ENCODE peak calls at places on chromosome 19, in four cellular contexts. One of them, this sample, is unnamed.
A peak's percentile ranks its signal among the peaks of the same experiment; 100 is the strongest.

GRCh38 chr19:5914946-5915781 is 1.1 kb downstream of the CAPS start:
- DNase-seq in uterus: no peak
- DNase-seq in stimulated activated naive B cell treated with anti-CD40 and anti-IgM and Interleukin-4, amounts not matched to agents 10 μg/mL and 1 μg/mL and 100 μg/mL, for 72 hours: no peak
- DNase-seq in stimulated activated naive CD8-positive, alpha-beta T cell treated with anti-CD3 and anti-CD28 coated beads, Interleukin-15, Interleukin-2, amounts not matched to agents 100 U/mL and 50 U/mL, for 24 hours: no peak
- DNase-seq in this sample: no peak

GRCh38 chr19:5036733-5037681 is 68.1 kb downstream of the KDM4B start:
- DNase-seq in stimulated activated naive CD8-positive, alpha-beta T cell treated with anti-CD3 and anti-CD28 coated beads, Interleukin-15, Interleukin-2, amounts not matched to agents 100 U/mL and 50 U/mL, for 24 hours: no peak
- DNase-seq in uterus: no peak
- DNase-seq in stimulated activated naive B cell treated with anti-CD40 and anti-IgM and Interleukin-4, amounts not matched to agents 10 μg/mL and 1 μg/mL and 100 μg/mL, for 72 hours: no peak
- DNase-seq in this sample: no peak

GRCh38 chr19:46952874-46953273 is 66.8 kb upstream of the NPAS1 start:
- DNase-seq in stimulated activated naive CD8-positive, alpha-beta T cell treated with anti-CD3 and anti-CD28 coated beads, Interleukin-15, Interleukin-2, amounts not matched to agents 100 U/mL and 50 U/mL, for 24 hours: no peak
- DNase-seq in stimulated activated naive B cell treated with anti-CD40 and anti-IgM and Interleukin-4, amounts not matched to agents 10 μg/mL and 1 μg/mL and 100 μg/mL, for 72 hours: no peak
- DNase-seq in uterus: no peak
- DNase-seq in this sample: no peak

GRCh38 chr19:40604647-40605200 is 3.6 kb downstream of the LTBP4 start:
- DNase-seq in uterus: no peak
- DNase-seq in stimulated activated naive CD8-positive, alpha-beta T cell treated with anti-CD3 and anti-CD28 coated beads, Interleukin-15, Interleukin-2, amounts not matched to agents 100 U/mL and 50 U/mL, for 24 hours: peak; percentile 24
- DNase-seq in stimulated activated naive B cell treated with anti-CD40 and anti-IgM and Interleukin-4, amounts not matched to agents 10 μg/mL and 1 μg/mL and 100 μg/mL, for 72 hours: no peak
- DNase-seq in this sample: no peak

GRCh38 chr19:6866646-6867255 is 20.6 kb upstream of the ADGRE1 start:
- DNase-seq in stimulated activated naive CD8-positive, alpha-beta T cell treated with anti-CD3 and anti-CD28 coated beads, Interleukin-15, Interleukin-2, amounts not matched to agents 100 U/mL and 50 U/mL, for 24 hours: no peak
- DNase-seq in stimulated activated naive B cell treated with anti-CD40 and anti-IgM and Interleukin-4, amounts not matched to agents 10 μg/mL and 1 μg/mL and 100 μg/mL, for 72 hours: no peak
- DNase-seq in uterus: no peak
- DNase-seq in this sample: no peak

GRCh38 chr19:16268676-16269319 is 55.8 kb upstream of the KLF2 start:
- DNase-seq in stimulated activated naive CD8-positive, alpha-beta T cell treated with anti-CD3 and anti-CD28 coated beads, Interleukin-15, Interleukin-2, amounts not matched to agents 100 U/mL and 50 U/mL, for 24 hours: peak; percentile 55
- DNase-seq in stimulated activated naive B cell treated with anti-CD40 and anti-IgM and Interleukin-4, amounts not matched to agents 10 μg/mL and 1 μg/mL and 100 μg/mL, for 72 hours: no peak
- DNase-seq in uterus: no peak
- DNase-seq in this sample: no peak

GRCh38 chr19:720691-721160 is 12.0 kb downstream of the PALM start:
- DNase-seq in stimulated activated naive B cell treated with anti-CD40 and anti-IgM and Interleukin-4, amounts not matched to agents 10 μg/mL and 1 μg/mL and 100 μg/mL, for 72 hours: no peak
- DNase-seq in stimulated activated naive CD8-positive, alpha-beta T cell treated with anti-CD3 and anti-CD28 coated beads, Interleukin-15, Interleukin-2, amounts not matched to agents 100 U/mL and 50 U/mL, for 24 hours: no peak
- DNase-seq in uterus: no peak
- DNase-seq in this sample: no peak

GRCh38 chr19:16457195-16457953 is 14.4 kb downstream of the EPS15L1 start:
- DNase-seq in stimulated activated naive B cell treated with anti-CD40 and anti-IgM and Interleukin-4, amounts not matched to agents 10 μg/mL and 1 μg/mL and 100 μg/mL, for 72 hours: no peak
- DNase-seq in stimulated activated naive CD8-positive, alpha-beta T cell treated with anti-CD3 and anti-CD28 coated beads, Interleukin-15, Interleukin-2, amounts not matched to agents 100 U/mL and 50 U/mL, for 24 hours: no peak
- DNase-seq in uterus: peak; percentile 50
- DNase-seq in this sample: no peak

GRCh38 chr19:39401549-39402416 is 4.9 kb upstream of the ZFP36 start:
- DNase-seq in stimulated activated naive B cell treated with anti-CD40 and anti-IgM and Interleukin-4, amounts not matched to agents 10 μg/mL and 1 μg/mL and 100 μg/mL, for 72 hours: peak; percentile 80
- DNase-seq in uterus: peak; percentile 59
- DNase-seq in stimulated activated naive CD8-positive, alpha-beta T cell treated with anti-CD3 and anti-CD28 coated beads, Interleukin-15, Interleukin-2, amounts not matched to agents 100 U/mL and 50 U/mL, for 24 hours: peak; percentile 86
- DNase-seq in this sample: peak; percentile 89

GRCh38 chr19:1156305-1156801 is 17.7 kb downstream of the SBNO2 start:
- DNase-seq in uterus: peak; percentile 44
- DNase-seq in stimulated activated naive B cell treated with anti-CD40 and anti-IgM and Interleukin-4, amounts not matched to agents 10 μg/mL and 1 μg/mL and 100 μg/mL, for 72 hours: no peak
- DNase-seq in stimulated activated naive CD8-positive, alpha-beta T cell treated with anti-CD3 and anti-CD28 coated beads, Interleukin-15, Interleukin-2, amounts not matched to agents 100 U/mL and 50 U/mL, for 24 hours: no peak
- DNase-seq in this sample: no peak

GRCh38 chr19:56163097-56163496 is 12.7 kb upstream of the GALP start:
- DNase-seq in stimulated activated naive B cell treated with anti-CD40 and anti-IgM and Interleukin-4, amounts not matched to agents 10 μg/mL and 1 μg/mL and 100 μg/mL, for 72 hours: no peak
- DNase-seq in stimulated activated naive CD8-positive, alpha-beta T cell treated with anti-CD3 and anti-CD28 coated beads, Interleukin-15, Interleukin-2, amounts not matched to agents 100 U/mL and 50 U/mL, for 24 hours: no peak
- DNase-seq in uterus: no peak
- DNase-seq in this sample: no peak

GRCh38 chr19:53467138-53467502 is 413 bp upstream of the ZNF813 start:
- DNase-seq in stimulated activated naive CD8-positive, alpha-beta T cell treated with anti-CD3 and anti-CD28 coated beads, Interleukin-15, Interleukin-2, amounts not matched to agents 100 U/mL and 50 U/mL, for 24 hours: no peak
- DNase-seq in uterus: peak; percentile 27
- DNase-seq in stimulated activated naive B cell treated with anti-CD40 and anti-IgM and Interleukin-4, amounts not matched to agents 10 μg/mL and 1 μg/mL and 100 μg/mL, for 72 hours: no peak
- DNase-seq in this sample: no peak

GRCh38 chr19:1107655-1108261 is 4.0 kb downstream of the GPX4 start:
- DNase-seq in stimulated activated naive CD8-positive, alpha-beta T cell treated with anti-CD3 and anti-CD28 coated beads, Interleukin-15, Interleukin-2, amounts not matched to agents 100 U/mL and 50 U/mL, for 24 hours: no peak
- DNase-seq in uterus: no peak
- DNase-seq in stimulated activated naive B cell treated with anti-CD40 and anti-IgM and Interleukin-4, amounts not matched to agents 10 μg/mL and 1 μg/mL and 100 μg/mL, for 72 hours: no peak
- DNase-seq in this sample: no peak

GRCh38 chr19:16328824-16329482 is 4.3 kb downstream of the KLF2 start:
- DNase-seq in stimulated activated naive CD8-positive, alpha-beta T cell treated with anti-CD3 and anti-CD28 coated beads, Interleukin-15, Interleukin-2, amounts not matched to agents 100 U/mL and 50 U/mL, for 24 hours: peak; percentile 35
- DNase-seq in uterus: no peak
- DNase-seq in stimulated activated naive B cell treated with anti-CD40 and anti-IgM and Interleukin-4, amounts not matched to agents 10 μg/mL and 1 μg/mL and 100 μg/mL, for 72 hours: no peak
- DNase-seq in this sample: peak; percentile 63

GRCh38 chr19:46963093-46963734 is 56.4 kb upstream of the NPAS1 start:
- DNase-seq in stimulated activated naive B cell treated with anti-CD40 and anti-IgM and Interleukin-4, amounts not matched to agents 10 μg/mL and 1 μg/mL and 100 μg/mL, for 72 hours: no peak
- DNase-seq in uterus: no peak
- DNase-seq in stimulated activated naive CD8-positive, alpha-beta T cell treated with anti-CD3 and anti-CD28 coated beads, Interleukin-15, Interleukin-2, amounts not matched to agents 100 U/mL and 50 U/mL, for 24 hours: peak; percentile 20
- DNase-seq in this sample: no peak

GRCh38 chr19:16326401-16327130 is 1.9 kb downstream of the KLF2 start:
- DNase-seq in stimulated activated naive B cell treated with anti-CD40 and anti-IgM and Interleukin-4, amounts not matched to agents 10 μg/mL and 1 μg/mL and 100 μg/mL, for 72 hours: no peak
- DNase-seq in stimulated activated naive CD8-positive, alpha-beta T cell treated with anti-CD3 and anti-CD28 coated beads, Interleukin-15, Interleukin-2, amounts not matched to agents 100 U/mL and 50 U/mL, for 24 hours: peak; percentile 29
- DNase-seq in uterus: no peak
- DNase-seq in this sample: peak; percentile 62

GRCh38 chr19:46076951-46077814 is 36.4 kb upstream of the IGFL4 start:
- DNase-seq in uterus: peak; percentile 58
- DNase-seq in stimulated activated naive B cell treated with anti-CD40 and anti-IgM and Interleukin-4, amounts not matched to agents 10 μg/mL and 1 μg/mL and 100 μg/mL, for 72 hours: peak; percentile 27
- DNase-seq in stimulated activated naive CD8-positive, alpha-beta T cell treated with anti-CD3 and anti-CD28 coated beads, Interleukin-15, Interleukin-2, amounts not matched to agents 100 U/mL and 50 U/mL, for 24 hours: peak; percentile 52
- DNase-seq in this sample: peak; percentile 59

GRCh38 chr19:4715529-4716221 is 8.0 kb downstream of the DPP9 start:
- DNase-seq in uterus: no peak
- DNase-seq in stimulated activated naive CD8-positive, alpha-beta T cell treated with anti-CD3 and anti-CD28 coated beads, Interleukin-15, Interleukin-2, amounts not matched to agents 100 U/mL and 50 U/mL, for 24 hours: no peak
- DNase-seq in stimulated activated naive B cell treated with anti-CD40 and anti-IgM and Interleukin-4, amounts not matched to agents 10 μg/mL and 1 μg/mL and 100 μg/mL, for 72 hours: no peak
- DNase-seq in this sample: no peak

GRCh38 chr19:45792482-45793177 is at the start of gene DMWD:
- DNase-seq in uterus: peak; percentile 100
- DNase-seq in stimulated activated naive B cell treated with anti-CD40 and anti-IgM and Interleukin-4, amounts not matched to agents 10 μg/mL and 1 μg/mL and 100 μg/mL, for 72 hours: peak; percentile 99
- DNase-seq in stimulated activated naive CD8-positive, alpha-beta T cell treated with anti-CD3 and anti-CD28 coated beads, Interleukin-15, Interleukin-2, amounts not matched to agents 100 U/mL and 50 U/mL, for 24 hours: peak; percentile 100
- DNase-seq in this sample: peak; percentile 100

GRCh38 chr19:31639306-31639705 is 290.1 kb upstream of the TSHZ3 start:
- DNase-seq in uterus: no peak
- DNase-seq in stimulated activated naive CD8-positive, alpha-beta T cell treated with anti-CD3 and anti-CD28 coated beads, Interleukin-15, Interleukin-2, amounts not matched to agents 100 U/mL and 50 U/mL, for 24 hours: no peak
- DNase-seq in stimulated activated naive B cell treated with anti-CD40 and anti-IgM and Interleukin-4, amounts not matched to agents 10 μg/mL and 1 μg/mL and 100 μg/mL, for 72 hours: no peak
- DNase-seq in this sample: no peak

GRCh38 chr19:35248310-35249145 is at the start of gene LSR:
- DNase-seq in stimulated activated naive CD8-positive, alpha-beta T cell treated with anti-CD3 and anti-CD28 coated beads, Interleukin-15, Interleukin-2, amounts not matched to agents 100 U/mL and 50 U/mL, for 24 hours: peak; percentile 79
- DNase-seq in stimulated activated naive B cell treated with anti-CD40 and anti-IgM and Interleukin-4, amounts not matched to agents 10 μg/mL and 1 μg/mL and 100 μg/mL, for 72 hours: peak; percentile 75
- DNase-seq in uterus: no peak
- DNase-seq in this sample: peak; percentile 86

GRCh38 chr19:13974073-13974472 is 21.8 kb downstream of the DCAF15 start:
- DNase-seq in stimulated activated naive B cell treated with anti-CD40 and anti-IgM and Interleukin-4, amounts not matched to agents 10 μg/mL and 1 μg/mL and 100 μg/mL, for 72 hours: no peak
- DNase-seq in uterus: no peak
- DNase-seq in stimulated activated naive CD8-positive, alpha-beta T cell treated with anti-CD3 and anti-CD28 coated beads, Interleukin-15, Interleukin-2, amounts not matched to agents 100 U/mL and 50 U/mL, for 24 hours: no peak
- DNase-seq in this sample: no peak

GRCh38 chr19:45172173-45172572 is 5.9 kb downstream of the TRAPPC6A start:
- DNase-seq in stimulated activated naive B cell treated with anti-CD40 and anti-IgM and Interleukin-4, amounts not matched to agents 10 μg/mL and 1 μg/mL and 100 μg/mL, for 72 hours: no peak
- DNase-seq in stimulated activated naive CD8-positive, alpha-beta T cell treated with anti-CD3 and anti-CD28 coated beads, Interleukin-15, Interleukin-2, amounts not matched to agents 100 U/mL and 50 U/mL, for 24 hours: peak; percentile 20
- DNase-seq in uterus: no peak
- DNase-seq in this sample: no peak

GRCh38 chr19:50303558-50303957 is 25.6 kb downstream of the KCNC3 start:
- DNase-seq in uterus: no peak
- DNase-seq in stimulated activated naive B cell treated with anti-CD40 and anti-IgM and Interleukin-4, amounts not matched to agents 10 μg/mL and 1 μg/mL and 100 μg/mL, for 72 hours: no peak
- DNase-seq in stimulated activated naive CD8-positive, alpha-beta T cell treated with anti-CD3 and anti-CD28 coated beads, Interleukin-15, Interleukin-2, amounts not matched to agents 100 U/mL and 50 U/mL, for 24 hours: no peak
- DNase-seq in this sample: no peak

GRCh38 chr19:46211201-46211881 is 18.2 kb upstream of the IGFL1 start:
- DNase-seq in stimulated activated naive CD8-positive, alpha-beta T cell treated with anti-CD3 and anti-CD28 coated beads, Interleukin-15, Interleukin-2, amounts not matched to agents 100 U/mL and 50 U/mL, for 24 hours: no peak
- DNase-seq in uterus: no peak
- DNase-seq in stimulated activated naive B cell treated with anti-CD40 and anti-IgM and Interleukin-4, amounts not matched to agents 10 μg/mL and 1 μg/mL and 100 μg/mL, for 72 hours: no peak
- DNase-seq in this sample: no peak

GRCh38 chr19:33298146-33298911 is 4.0 kb downstream of the CEBPA start:
- DNase-seq in uterus: no peak
- DNase-seq in stimulated activated naive B cell treated with anti-CD40 and anti-IgM and Interleukin-4, amounts not matched to agents 10 μg/mL and 1 μg/mL and 100 μg/mL, for 72 hours: no peak
- DNase-seq in stimulated activated naive CD8-positive, alpha-beta T cell treated with anti-CD3 and anti-CD28 coated beads, Interleukin-15, Interleukin-2, amounts not matched to agents 100 U/mL and 50 U/mL, for 24 hours: no peak
- DNase-seq in this sample: peak; percentile 37

GRCh38 chr19:3455960-3456601 is 24.2 kb downstream of the SMIM24 start:
- DNase-seq in uterus: no peak
- DNase-seq in stimulated activated naive CD8-positive, alpha-beta T cell treated with anti-CD3 and anti-CD28 coated beads, Interleukin-15, Interleukin-2, amounts not matched to agents 100 U/mL and 50 U/mL, for 24 hours: no peak
- DNase-seq in stimulated activated naive B cell treated with anti-CD40 and anti-IgM and Interleukin-4, amounts not matched to agents 10 μg/mL and 1 μg/mL and 100 μg/mL, for 72 hours: no peak
- DNase-seq in this sample: no peak

GRCh38 chr19:15498910-15499309 is 9.4 kb upstream of the CYP4F22 start:
- DNase-seq in stimulated activated naive CD8-positive, alpha-beta T cell treated with anti-CD3 and anti-CD28 coated beads, Interleukin-15, Interleukin-2, amounts not matched to agents 100 U/mL and 50 U/mL, for 24 hours: no peak
- DNase-seq in stimulated activated naive B cell treated with anti-CD40 and anti-IgM and Interleukin-4, amounts not matched to agents 10 μg/mL and 1 μg/mL and 100 μg/mL, for 72 hours: no peak
- DNase-seq in uterus: no peak
- DNase-seq in this sample: no peak

GRCh38 chr19:457636-458035 is 3.2 kb downstream of the SHC2 start:
- DNase-seq in stimulated activated naive CD8-positive, alpha-beta T cell treated with anti-CD3 and anti-CD28 coated beads, Interleukin-15, Interleukin-2, amounts not matched to agents 100 U/mL and 50 U/mL, for 24 hours: no peak
- DNase-seq in stimulated activated naive B cell treated with anti-CD40 and anti-IgM and Interleukin-4, amounts not matched to agents 10 μg/mL and 1 μg/mL and 100 μg/mL, for 72 hours: no peak
- DNase-seq in uterus: no peak
- DNase-seq in this sample: no peak

GRCh38 chr19:18699403-18700054 is 16.0 kb downstream of the CRTC1 start:
- DNase-seq in stimulated activated naive CD8-positive, alpha-beta T cell treated with anti-CD3 and anti-CD28 coated beads, Interleukin-15, Interleukin-2, amounts not matched to agents 100 U/mL and 50 U/mL, for 24 hours: no peak
- DNase-seq in stimulated activated naive B cell treated with anti-CD40 and anti-IgM and Interleukin-4, amounts not matched to agents 10 μg/mL and 1 μg/mL and 100 μg/mL, for 72 hours: no peak
- DNase-seq in uterus: no peak
- DNase-seq in this sample: no peak

GRCh38 chr19:1275260-1275975 is at the start of gene FAM174C:
- DNase-seq in uterus: peak; percentile 94
- DNase-seq in stimulated activated naive CD8-positive, alpha-beta T cell treated with anti-CD3 and anti-CD28 coated beads, Interleukin-15, Interleukin-2, amounts not matched to agents 100 U/mL and 50 U/mL, for 24 hours: peak; percentile 97
- DNase-seq in stimulated activated naive B cell treated with anti-CD40 and anti-IgM and Interleukin-4, amounts not matched to agents 10 μg/mL and 1 μg/mL and 100 μg/mL, for 72 hours: peak; percentile 95
- DNase-seq in this sample: peak; percentile 97

GRCh38 chr19:46579286-46579944 is 21.7 kb upstream of the CALM3 start:
- DNase-seq in stimulated activated naive B cell treated with anti-CD40 and anti-IgM and Interleukin-4, amounts not matched to agents 10 μg/mL and 1 μg/mL and 100 μg/mL, for 72 hours: no peak
- DNase-seq in uterus: no peak
- DNase-seq in stimulated activated naive CD8-positive, alpha-beta T cell treated with anti-CD3 and anti-CD28 coated beads, Interleukin-15, Interleukin-2, amounts not matched to agents 100 U/mL and 50 U/mL, for 24 hours: peak; percentile 79
- DNase-seq in this sample: peak; percentile 76

GRCh38 chr19:6481541-6482342 is at the start of gene DENND1C:
- DNase-seq in uterus: no peak
- DNase-seq in stimulated activated naive CD8-positive, alpha-beta T cell treated with anti-CD3 and anti-CD28 coated beads, Interleukin-15, Interleukin-2, amounts not matched to agents 100 U/mL and 50 U/mL, for 24 hours: peak; percentile 78
- DNase-seq in stimulated activated naive B cell treated with anti-CD40 and anti-IgM and Interleukin-4, amounts not matched to agents 10 μg/mL and 1 μg/mL and 100 μg/mL, for 72 hours: peak; percentile 67
- DNase-seq in this sample: peak; percentile 81

GRCh38 chr19:511101-511841 is 4.0 kb downstream of the TPGS1 start:
- DNase-seq in stimulated activated naive B cell treated with anti-CD40 and anti-IgM and Interleukin-4, amounts not matched to agents 10 μg/mL and 1 μg/mL and 100 μg/mL, for 72 hours: peak; percentile 71
- DNase-seq in stimulated activated naive CD8-positive, alpha-beta T cell treated with anti-CD3 and anti-CD28 coated beads, Interleukin-15, Interleukin-2, amounts not matched to agents 100 U/mL and 50 U/mL, for 24 hours: peak; percentile 81
- DNase-seq in uterus: no peak
- DNase-seq in this sample: peak; percentile 87

GRCh38 chr19:39405930-39406655 is 554 bp upstream of the ZFP36 start:
- DNase-seq in stimulated activated naive CD8-positive, alpha-beta T cell treated with anti-CD3 and anti-CD28 coated beads, Interleukin-15, Interleukin-2, amounts not matched to agents 100 U/mL and 50 U/mL, for 24 hours: peak; percentile 87
- DNase-seq in stimulated activated naive B cell treated with anti-CD40 and anti-IgM and Interleukin-4, amounts not matched to agents 10 μg/mL and 1 μg/mL and 100 μg/mL, for 72 hours: peak; percentile 78
- DNase-seq in uterus: no peak
- DNase-seq in this sample: no peak

GRCh38 chr19:45814166-45814780 is 835 bp downstream of the RSPH6A start:
- DNase-seq in uterus: no peak
- DNase-seq in stimulated activated naive CD8-positive, alpha-beta T cell treated with anti-CD3 and anti-CD28 coated beads, Interleukin-15, Interleukin-2, amounts not matched to agents 100 U/mL and 50 U/mL, for 24 hours: no peak
- DNase-seq in stimulated activated naive B cell treated with anti-CD40 and anti-IgM and Interleukin-4, amounts not matched to agents 10 μg/mL and 1 μg/mL and 100 μg/mL, for 72 hours: no peak
- DNase-seq in this sample: no peak

GRCh38 chr19:54916822-54917221 is 10.9 kb downstream of the NCR1 start:
- DNase-seq in stimulated activated naive B cell treated with anti-CD40 and anti-IgM and Interleukin-4, amounts not matched to agents 10 μg/mL and 1 μg/mL and 100 μg/mL, for 72 hours: no peak
- DNase-seq in uterus: no peak
- DNase-seq in stimulated activated naive CD8-positive, alpha-beta T cell treated with anti-CD3 and anti-CD28 coated beads, Interleukin-15, Interleukin-2, amounts not matched to agents 100 U/mL and 50 U/mL, for 24 hours: no peak
- DNase-seq in this sample: no peak

GRCh38 chr19:5115771-5116202 is 146.9 kb downstream of the KDM4B start:
- DNase-seq in stimulated activated naive CD8-positive, alpha-beta T cell treated with anti-CD3 and anti-CD28 coated beads, Interleukin-15, Interleukin-2, amounts not matched to agents 100 U/mL and 50 U/mL, for 24 hours: no peak
- DNase-seq in uterus: no peak
- DNase-seq in stimulated activated naive B cell treated with anti-CD40 and anti-IgM and Interleukin-4, amounts not matched to agents 10 μg/mL and 1 μg/mL and 100 μg/mL, for 72 hours: no peak
- DNase-seq in this sample: no peak